ENCODE peak calls at places on chromosome 20, in five cellular contexts. One of them, this sample, is unnamed. For H3K27me3, the result is how much of the 10 kb centered on the place peaks cover.

GRCh38 chr20:11588875-11589274 is 328.8 kb upstream of the BTBD3 start:
- DNase-seq in HCT116: no peak
- DNase-seq in HL-60: no peak
- DNase-seq in GM23338: no peak
- DNase-seq in SK-N-SH: no peak
- DNase-seq in this sample: no peak

GRCh38 chr20:32743237-32744112 is at the start of gene COMMD7:
- DNase-seq in HCT116: no peak
- DNase-seq in HL-60: peak
- DNase-seq in GM23338: peak
- DNase-seq in SK-N-SH: peak
- DNase-seq in this sample: no peak

GRCh38 chr20:24465168-24465567 is 4.3 kb upstream of the SYNDIG1 start:
- DNase-seq in HCT116: no peak
- DNase-seq in HL-60: no peak
- DNase-seq in GM23338: no peak
- DNase-seq in SK-N-SH: no peak
- DNase-seq in this sample: no peak

GRCh38 chr20:33014336-33015113 is 7.0 kb downstream of the BPIFB2 start:
- DNase-seq in HCT116: no peak
- DNase-seq in HL-60: no peak
- DNase-seq in GM23338: no peak
- DNase-seq in SK-N-SH: no peak
- DNase-seq in this sample: no peak

GRCh38 chr20:45114465-45115385 is at the start of gene WFDC5:
- DNase-seq in HCT116: no peak
- DNase-seq in HL-60: no peak
- DNase-seq in GM23338: peak
- DNase-seq in SK-N-SH: no peak
- DNase-seq in this sample: no peak

GRCh38 chr20:10949930-10950783 is 276.4 kb upstream of the JAG1 start:
- DNase-seq in HCT116: no peak
- DNase-seq in HL-60: no peak
- DNase-seq in GM23338: no peak
- DNase-seq in SK-N-SH: no peak
- DNase-seq in this sample: no peak

GRCh38 chr20:63942250-63943006 is 13.8 kb downstream of the UCKL1 start:
- DNase-seq in HCT116: no peak
- DNase-seq in HL-60: peak
- DNase-seq in GM23338: peak
- DNase-seq in SK-N-SH: no peak
- DNase-seq in this sample: no peak

GRCh38 chr20:25489221-25489863 is 81.9 kb downstream of the GINS1 start:
- DNase-seq in HCT116: no peak
- DNase-seq in HL-60: no peak
- DNase-seq in GM23338: peak
- DNase-seq in SK-N-SH: no peak
- DNase-seq in this sample: no peak

GRCh38 chr20:17431621-17432364 is 99.4 kb downstream of the BFSP1 start:
- DNase-seq in HCT116: peak
- DNase-seq in HL-60: peak
- DNase-seq in GM23338: peak
- DNase-seq in SK-N-SH: peak
- DNase-seq in this sample: peak

GRCh38 chr20:63856111-63856511 is 5.2 kb upstream of the ABHD16B start:
- DNase-seq in HCT116: no peak
- DNase-seq in HL-60: no peak
- DNase-seq in GM23338: peak
- DNase-seq in SK-N-SH: no peak
- DNase-seq in this sample: no peak

GRCh38 chr20:64233725-64234124 is 21.8 kb upstream of the PCMTD2 start:
- DNase-seq in HCT116: no peak
- DNase-seq in HL-60: no peak
- DNase-seq in GM23338: no peak
- DNase-seq in SK-N-SH: no peak
- DNase-seq in this sample: no peak

GRCh38 chr20:4736875-4737274 is 15.2 kb downstream of the PRND start:
- DNase-seq in HCT116: no peak
- DNase-seq in HL-60: no peak
- DNase-seq in GM23338: no peak
- DNase-seq in SK-N-SH: no peak
- DNase-seq in this sample: no peak

GRCh38 chr20:32670773-32671455 is 2.8 kb downstream of the C20orf203 start:
- DNase-seq in HCT116: no peak
- DNase-seq in HL-60: no peak
- DNase-seq in GM23338: no peak
- DNase-seq in SK-N-SH: no peak
- DNase-seq in this sample: no peak

GRCh38 chr20:14951707-14952106 is 614.3 kb upstream of the FLRT3 start:
- DNase-seq in HCT116: no peak
- DNase-seq in HL-60: no peak
- DNase-seq in GM23338: no peak
- DNase-seq in SK-N-SH: no peak
- DNase-seq in this sample: no peak

GRCh38 chr20:43975096-43975768 is 60.6 kb downstream of the TOX2 start:
- DNase-seq in HCT116: peak
- DNase-seq in HL-60: no peak
- DNase-seq in GM23338: no peak
- DNase-seq in SK-N-SH: no peak
- DNase-seq in this sample: no peak

GRCh38 chr20:8079976-8080375 is 52.1 kb upstream of the PLCB1 start:
- DNase-seq in HCT116: no peak
- DNase-seq in HL-60: no peak
- DNase-seq in GM23338: no peak
- DNase-seq in SK-N-SH: no peak
- DNase-seq in this sample: no peak

GRCh38 chr20:341682-342081 is 5.2 kb upstream of the NRSN2 start:
- DNase-seq in HCT116: peak
- DNase-seq in HL-60: peak
- DNase-seq in GM23338: no peak
- DNase-seq in SK-N-SH: no peak
- DNase-seq in this sample: peak
- TF ChIP-seq REST in HCT116: no peak
- TF ChIP-seq REST in HL-60: no peak
- TF ChIP-seq REST in GM23338: no peak
- TF ChIP-seq REST in SK-N-SH: no peak
- TF ChIP-seq REST in this sample: no peak

DNA sequence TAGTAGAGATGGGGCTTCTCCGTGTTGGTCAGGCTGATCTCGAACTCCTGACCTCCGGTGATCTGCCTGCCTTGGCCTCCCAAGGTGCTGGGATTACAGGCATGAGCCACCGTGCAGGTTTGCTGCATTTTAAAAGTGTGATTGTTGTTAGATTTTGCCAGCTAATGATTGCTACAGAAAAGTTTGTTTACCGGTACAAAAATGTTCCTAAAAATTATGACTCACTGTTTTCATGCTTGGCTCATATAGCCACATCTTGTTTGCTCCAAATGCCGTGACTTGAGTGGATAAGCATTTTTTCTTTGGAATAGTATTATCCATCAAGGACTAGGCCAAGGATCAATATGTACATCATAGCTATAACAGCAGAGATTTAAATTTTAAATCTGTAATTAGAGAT is 24.3 kb downstream of the LRRN4 start:
- DNase-seq in HCT116: no peak
- DNase-seq in HL-60: no peak
- DNase-seq in GM23338: no peak
- DNase-seq in SK-N-SH: no peak
- DNase-seq in this sample: no peak
- H3K27me3 ChIP-seq in HCT116: under half
- H3K27me3 ChIP-seq in HL-60: under half
- H3K27me3 ChIP-seq in GM23338: under half
- H3K27me3 ChIP-seq in SK-N-SH: under half
- H3K27me3 ChIP-seq in this sample: under half

GRCh38 chr20:60478533-60478932 is 520.3 kb downstream of the CDH26 start:
- DNase-seq in HCT116: no peak
- DNase-seq in HL-60: no peak
- DNase-seq in GM23338: no peak
- DNase-seq in SK-N-SH: no peak
- DNase-seq in this sample: no peak
- TF ChIP-seq REST in HCT116: no peak
- TF ChIP-seq REST in HL-60: no peak
- TF ChIP-seq REST in GM23338: no peak
- TF ChIP-seq REST in SK-N-SH: no peak
- TF ChIP-seq REST in this sample: no peak

GRCh38 chr20:1188347-1188746 is 3.6 kb upstream of the TMEM74B start:
- DNase-seq in HCT116: no peak
- DNase-seq in HL-60: no peak
- DNase-seq in GM23338: no peak
- DNase-seq in SK-N-SH: no peak
- DNase-seq in this sample: no peak
- H3K27me3 ChIP-seq in HCT116: under half
- H3K27me3 ChIP-seq in HL-60: under half
- H3K27me3 ChIP-seq in GM23338: under half
- H3K27me3 ChIP-seq in SK-N-SH: under half
- H3K27me3 ChIP-seq in this sample: under half

DNA sequence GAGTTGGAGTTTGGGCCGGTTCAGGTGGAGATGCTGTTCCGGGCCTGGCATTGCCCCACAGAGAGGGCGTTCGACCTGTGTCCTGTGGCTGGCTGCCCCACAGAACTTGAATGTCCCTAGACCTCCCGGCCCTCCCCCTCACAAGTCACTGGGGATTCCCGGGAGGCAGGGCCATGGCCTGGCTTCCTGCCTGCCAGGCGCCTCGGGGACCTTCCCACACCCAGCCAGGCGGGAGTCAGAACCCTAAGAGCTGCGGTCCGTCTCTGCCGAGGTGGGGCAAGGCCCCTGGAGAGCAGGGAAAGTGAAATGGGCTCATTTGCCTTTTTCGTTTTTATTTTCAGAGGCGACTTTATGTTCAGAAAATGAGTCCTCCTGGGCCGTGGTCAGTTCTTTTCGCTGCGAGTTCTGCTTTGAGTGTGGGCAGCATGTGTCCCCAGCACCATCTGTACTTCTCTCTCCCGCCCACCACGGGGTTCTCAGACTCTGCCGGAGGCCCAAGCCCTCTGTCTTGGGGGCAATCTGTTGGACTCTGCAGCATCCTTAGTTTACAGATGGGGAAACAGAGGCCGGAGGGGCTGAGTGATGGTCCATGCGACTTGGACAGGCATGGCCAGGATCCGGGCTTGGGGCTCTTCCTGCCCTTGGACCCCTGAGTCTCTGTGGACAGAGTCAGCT is 8.5 kb downstream of the RBM38 start:
- DNase-seq in HCT116: no peak
- DNase-seq in HL-60: no peak
- DNase-seq in GM23338: no peak
- DNase-seq in SK-N-SH: no peak
- DNase-seq in this sample: no peak
- TF ChIP-seq REST in HCT116: no peak
- TF ChIP-seq REST in HL-60: no peak
- TF ChIP-seq REST in GM23338: no peak
- TF ChIP-seq REST in SK-N-SH: no peak
- TF ChIP-seq REST in this sample: no peak

GRCh38 chr20:58629213-58629575 is 21.9 kb upstream of the STX16 start:
- DNase-seq in HCT116: no peak
- DNase-seq in HL-60: no peak
- DNase-seq in GM23338: no peak
- DNase-seq in SK-N-SH: peak
- DNase-seq in this sample: no peak
- H3K27me3 ChIP-seq in HCT116: under half
- H3K27me3 ChIP-seq in HL-60: under half
- H3K27me3 ChIP-seq in GM23338: under half
- H3K27me3 ChIP-seq in SK-N-SH: under half
- H3K27me3 ChIP-seq in this sample: under half

DNA sequence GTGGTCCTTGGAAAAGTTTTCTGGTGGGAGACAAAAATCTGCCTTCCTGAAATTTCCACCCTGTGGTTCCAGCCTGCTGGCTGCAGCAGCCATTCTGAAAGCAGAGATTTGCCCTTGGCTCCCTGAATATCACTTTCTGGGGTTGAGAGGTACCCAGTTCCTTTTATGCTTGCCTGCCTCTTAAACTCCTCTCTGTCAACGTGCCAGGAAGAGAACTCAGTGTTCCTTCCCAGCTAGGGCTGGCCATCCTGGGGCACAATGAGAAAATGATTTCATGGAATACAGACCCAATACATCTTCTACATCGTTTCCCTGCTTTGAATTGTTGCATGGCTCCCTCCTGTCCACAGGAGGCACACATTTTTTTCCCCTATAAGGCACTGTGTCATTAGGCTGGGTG is 1.6 kb upstream of the DSN1 start:
- DNase-seq in HCT116: no peak
- DNase-seq in HL-60: no peak
- DNase-seq in GM23338: no peak
- DNase-seq in SK-N-SH: peak
- DNase-seq in this sample: no peak
- TF ChIP-seq REST in HCT116: no peak
- TF ChIP-seq REST in HL-60: no peak
- TF ChIP-seq REST in GM23338: no peak
- TF ChIP-seq REST in SK-N-SH: no peak
- TF ChIP-seq REST in this sample: no peak

DNA sequence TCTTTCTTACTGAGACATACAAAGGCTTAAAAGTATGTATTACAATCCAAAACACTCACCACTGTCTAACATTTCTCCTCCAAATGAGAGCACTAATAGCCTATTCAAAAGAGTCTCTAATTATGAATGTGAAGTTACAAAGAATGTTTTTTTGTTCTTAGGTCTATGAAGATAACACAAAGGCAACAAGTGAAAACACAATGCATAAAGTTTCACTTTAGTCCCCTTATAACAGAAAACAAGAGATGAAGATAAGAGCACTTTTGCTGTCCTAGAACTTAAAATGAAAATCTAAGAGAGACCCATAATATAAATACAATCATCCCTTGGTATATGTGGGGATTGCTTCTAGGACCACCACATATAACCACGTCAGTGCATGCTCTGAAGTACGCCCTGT is 25.6 kb downstream of the ITCH start:
- DNase-seq in HCT116: no peak
- DNase-seq in HL-60: no peak
- DNase-seq in GM23338: no peak
- DNase-seq in SK-N-SH: no peak
- DNase-seq in this sample: no peak
- H3K27me3 ChIP-seq in HCT116: under half
- H3K27me3 ChIP-seq in HL-60: under half
- H3K27me3 ChIP-seq in GM23338: under half
- H3K27me3 ChIP-seq in SK-N-SH: under half
- H3K27me3 ChIP-seq in this sample: under half

This sample was measured in Panc1.